ENCODE peak calls at places on chromosomes 13 and 19, in ten cellular contexts. One of them, this sample, is unnamed.
A peak's percentile ranks its signal among the peaks of the same experiment; 100 is the strongest.

GRCh38 chr13:43905435-43906031 is 25.8 kb downstream of the LACC1 start:
- DNase-seq in hypothalamus: peak; percentile 29
- DNase-seq in activated CD4-positive, alpha-beta T cell treated with anti-CD3 and anti-CD28 coated beads, Interleukin-2, amount 50 U/mL, for 1 hour: peak; percentile 11
- DNase-seq in WTC11: no peak
- DNase-seq in foreskin fibroblast: peak; percentile 82
- DNase-seq in T-helper 2 cell treated with Interferon-gamma antibody and Interleukin-4, amounts not matched to agents 5 μg/mL and 100 μg/mL, for 36 hours: peak; percentile 6
- DNase-seq in stimulated activated CD8-positive, alpha-beta memory T cell treated with anti-CD3 and anti-CD28 coated beads, Interleukin-4, amount 100 ng/mL, for 48 hours: no peak
- DNase-seq in HFF-Myc: peak; percentile 43
- DNase-seq in occipital lobe: no peak
- DNase-seq in fibroblast of the conjunctiva: peak; percentile 55
- DNase-seq in this sample: no peak

GRCh38 chr19:52453324-52454094 is at the start of gene ZNF578:
- DNase-seq in T-helper 2 cell treated with Interferon-gamma antibody and Interleukin-4, amounts not matched to agents 5 μg/mL and 100 μg/mL, for 36 hours: peak; percentile 24
- DNase-seq in fibroblast of the conjunctiva: peak; percentile 77
- DNase-seq in hypothalamus: peak; percentile 69
- DNase-seq in foreskin fibroblast: peak; percentile 95
- DNase-seq in activated CD4-positive, alpha-beta T cell treated with anti-CD3 and anti-CD28 coated beads, Interleukin-2, amount 50 U/mL, for 1 hour: peak; percentile 44
- DNase-seq in stimulated activated CD8-positive, alpha-beta memory T cell treated with anti-CD3 and anti-CD28 coated beads, Interleukin-4, amount 100 ng/mL, for 48 hours: peak; percentile 74
- DNase-seq in HFF-Myc: peak; percentile 30
- DNase-seq in occipital lobe: peak; percentile 33
- DNase-seq in WTC11: peak; percentile 74
- DNase-seq in this sample: peak; percentile 43

GRCh38 chr19:2261438-2262172 is 5.4 kb upstream of the JSRP1 start:
- DNase-seq in foreskin fibroblast: no peak
- DNase-seq in activated CD4-positive, alpha-beta T cell treated with anti-CD3 and anti-CD28 coated beads, Interleukin-2, amount 50 U/mL, for 1 hour: peak; percentile 55
- DNase-seq in T-helper 2 cell treated with Interferon-gamma antibody and Interleukin-4, amounts not matched to agents 5 μg/mL and 100 μg/mL, for 36 hours: peak; percentile 41
- DNase-seq in stimulated activated CD8-positive, alpha-beta memory T cell treated with anti-CD3 and anti-CD28 coated beads, Interleukin-4, amount 100 ng/mL, for 48 hours: peak; percentile 85
- DNase-seq in HFF-Myc: no peak
- DNase-seq in fibroblast of the conjunctiva: no peak
- DNase-seq in hypothalamus: no peak
- DNase-seq in occipital lobe: no peak
- DNase-seq in WTC11: peak; percentile 74
- DNase-seq in this sample: no peak

GRCh38 chr13:23980160-23980551 is 82.9 kb upstream of the C1QTNF9B start:
- DNase-seq in activated CD4-positive, alpha-beta T cell treated with anti-CD3 and anti-CD28 coated beads, Interleukin-2, amount 50 U/mL, for 1 hour: peak; percentile 83
- DNase-seq in occipital lobe: peak; percentile 73
- DNase-seq in foreskin fibroblast: peak; percentile 91
- DNase-seq in stimulated activated CD8-positive, alpha-beta memory T cell treated with anti-CD3 and anti-CD28 coated beads, Interleukin-4, amount 100 ng/mL, for 48 hours: peak; percentile 96
- DNase-seq in T-helper 2 cell treated with Interferon-gamma antibody and Interleukin-4, amounts not matched to agents 5 μg/mL and 100 μg/mL, for 36 hours: peak; percentile 85
- DNase-seq in HFF-Myc: no peak
- DNase-seq in fibroblast of the conjunctiva: peak; percentile 51
- DNase-seq in hypothalamus: peak; percentile 91
- DNase-seq in WTC11: peak; percentile 92
- DNase-seq in this sample: no peak

GRCh38 chr13:27573265-27573664 is 47.1 kb downstream of the LNX2 start:
- DNase-seq in stimulated activated CD8-positive, alpha-beta memory T cell treated with anti-CD3 and anti-CD28 coated beads, Interleukin-4, amount 100 ng/mL, for 48 hours: no peak
- DNase-seq in HFF-Myc: no peak
- DNase-seq in occipital lobe: no peak
- DNase-seq in WTC11: no peak
- DNase-seq in activated CD4-positive, alpha-beta T cell treated with anti-CD3 and anti-CD28 coated beads, Interleukin-2, amount 50 U/mL, for 1 hour: no peak
- DNase-seq in T-helper 2 cell treated with Interferon-gamma antibody and Interleukin-4, amounts not matched to agents 5 μg/mL and 100 μg/mL, for 36 hours: no peak
- DNase-seq in foreskin fibroblast: peak; percentile 61
- DNase-seq in hypothalamus: no peak
- DNase-seq in fibroblast of the conjunctiva: no peak
- DNase-seq in this sample: no peak

GRCh38 chr13:27022571-27023311 is 148.9 kb downstream of the USP12 start:
- DNase-seq in foreskin fibroblast: peak; percentile 60
- DNase-seq in WTC11: no peak
- DNase-seq in occipital lobe: peak; percentile 41
- DNase-seq in activated CD4-positive, alpha-beta T cell treated with anti-CD3 and anti-CD28 coated beads, Interleukin-2, amount 50 U/mL, for 1 hour: no peak
- DNase-seq in fibroblast of the conjunctiva: peak; percentile 9
- DNase-seq in hypothalamus: no peak
- DNase-seq in stimulated activated CD8-positive, alpha-beta memory T cell treated with anti-CD3 and anti-CD28 coated beads, Interleukin-4, amount 100 ng/mL, for 48 hours: no peak
- DNase-seq in HFF-Myc: no peak
- DNase-seq in T-helper 2 cell treated with Interferon-gamma antibody and Interleukin-4, amounts not matched to agents 5 μg/mL and 100 μg/mL, for 36 hours: peak; percentile 23
- DNase-seq in this sample: no peak

GRCh38 chr19:16378291-16378889 is 53.8 kb downstream of the KLF2 start:
- DNase-seq in occipital lobe: no peak
- DNase-seq in activated CD4-positive, alpha-beta T cell treated with anti-CD3 and anti-CD28 coated beads, Interleukin-2, amount 50 U/mL, for 1 hour: no peak
- DNase-seq in hypothalamus: no peak
- DNase-seq in foreskin fibroblast: no peak
- DNase-seq in stimulated activated CD8-positive, alpha-beta memory T cell treated with anti-CD3 and anti-CD28 coated beads, Interleukin-4, amount 100 ng/mL, for 48 hours: no peak
- DNase-seq in T-helper 2 cell treated with Interferon-gamma antibody and Interleukin-4, amounts not matched to agents 5 μg/mL and 100 μg/mL, for 36 hours: no peak
- DNase-seq in WTC11: no peak
- DNase-seq in fibroblast of the conjunctiva: no peak
- DNase-seq in HFF-Myc: no peak
- DNase-seq in this sample: no peak

GRCh38 chr19:41149831-41150230 is 35.6 kb downstream of the CYP2F1 start:
- DNase-seq in WTC11: no peak
- DNase-seq in hypothalamus: no peak
- DNase-seq in occipital lobe: no peak
- DNase-seq in T-helper 2 cell treated with Interferon-gamma antibody and Interleukin-4, amounts not matched to agents 5 μg/mL and 100 μg/mL, for 36 hours: no peak
- DNase-seq in fibroblast of the conjunctiva: no peak
- DNase-seq in foreskin fibroblast: no peak
- DNase-seq in activated CD4-positive, alpha-beta T cell treated with anti-CD3 and anti-CD28 coated beads, Interleukin-2, amount 50 U/mL, for 1 hour: no peak
- DNase-seq in HFF-Myc: no peak
- DNase-seq in stimulated activated CD8-positive, alpha-beta memory T cell treated with anti-CD3 and anti-CD28 coated beads, Interleukin-4, amount 100 ng/mL, for 48 hours: no peak
- DNase-seq in this sample: no peak

GRCh38 chr19:21463449-21464105 is 41.8 kb upstream of the ZNF429 start:
- DNase-seq in stimulated activated CD8-positive, alpha-beta memory T cell treated with anti-CD3 and anti-CD28 coated beads, Interleukin-4, amount 100 ng/mL, for 48 hours: peak; percentile 67
- DNase-seq in WTC11: peak; percentile 85
- DNase-seq in fibroblast of the conjunctiva: no peak
- DNase-seq in HFF-Myc: no peak
- DNase-seq in occipital lobe: no peak
- DNase-seq in foreskin fibroblast: no peak
- DNase-seq in T-helper 2 cell treated with Interferon-gamma antibody and Interleukin-4, amounts not matched to agents 5 μg/mL and 100 μg/mL, for 36 hours: peak; percentile 20
- DNase-seq in activated CD4-positive, alpha-beta T cell treated with anti-CD3 and anti-CD28 coated beads, Interleukin-2, amount 50 U/mL, for 1 hour: peak; percentile 5
- DNase-seq in hypothalamus: peak; percentile 46
- DNase-seq in this sample: no peak